ENCODE peak calls at places on chromosomes 13 and 19, in six cellular contexts. H is A549, B is endothelial cell of umbilical vein, Q is HepG2, U is K562, C is GM12878. I is an unnamed sample.

GRCh38 chr13:112870737-112871287 is 98.2 kb upstream of the MCF2L start:
- DNase-seq in Q (no peak), H (no peak), B (no peak), U (no peak), C (no peak), I (no peak)

GRCh38 chr13:94329277-94329676 is 150.2 kb downstream of the DCT start:
- DNase-seq in B (no peak), U (no peak), C (no peak), H (no peak), Q (no peak), I (no peak)

GRCh38 chr13:90276208-90276607 is 1071.3 kb upstream of the MIR17HG start:
- DNase-seq in B (no peak), U (no peak), H (no peak), C (no peak), Q (no peak), I (no peak)

GRCh38 chr13:110470272-110471009 is 91.1 kb downstream of the RAB20 start:
- DNase-seq in C (no peak), U (no peak), B (peak), H (no peak), Q (no peak), I (no peak)

GRCh38 chr19:57771417-57771816 is 1.9 kb downstream of the ZNF586 start:
- DNase-seq in H (no peak), Q (no peak), C (no peak), B (no peak), U (no peak), I (no peak)

GRCh38 chr13:60441761-60442160 is 44.7 kb downstream of the TDRD3 start:
- DNase-seq in Q (no peak), B (no peak), H (no peak), C (no peak), U (no peak), I (no peak)

GRCh38 chr13:46057251-46058015 is 4.9 kb upstream of the ZC3H13 start:
- DNase-seq in H (no peak), Q (no peak), U (no peak), C (no peak), B (no peak), I (no peak)

GRCh38 chr13:73809561-73809960 is 324.6 kb downstream of the KLF12 start:
- DNase-seq in B (peak), H (no peak), U (no peak), Q (no peak), C (no peak), I (no peak)

GRCh38 chr13:99736541-99736940 is 235.0 kb downstream of the ZIC5 start:
- DNase-seq in H (no peak), Q (no peak), U (no peak), C (no peak), B (no peak), I (no peak)

GRCh38 chr13:45681101-45681500 is 21.0 kb upstream of the CBY2 start:
- DNase-seq in C (no peak), H (no peak), B (no peak), Q (no peak), U (no peak), I (no peak)

GRCh38 chr19:18270304-18270703 is 3.9 kb downstream of the IQCN start:
- DNase-seq in C (no peak), B (no peak), U (no peak), H (no peak), Q (no peak), I (no peak)
- TF ChIP-seq MYC in C (no peak), B (no peak), U (no peak), H (no peak), Q (no peak), I (no peak)

GRCh38 chr19:11166281-11167142 is 10.9 kb upstream of the SPC24 start:
- DNase-seq in B (no peak), C (no peak), H (no peak), U (no peak), Q (no peak), I (no peak)

GRCh38 chr19:11164879-11165406 is 9.4 kb upstream of the SPC24 start:
- DNase-seq in B (peak), H (no peak), U (no peak), C (no peak), Q (no peak), I (no peak)

GRCh38 chr19:11164278-11164677 is 8.7 kb upstream of the SPC24 start:
- DNase-seq in U (no peak), B (no peak), C (no peak), Q (no peak), H (no peak), I (no peak)

GRCh38 chr19:11168568-11168967 is 13.0 kb upstream of the SPC24 start:
- DNase-seq in Q (no peak), H (peak), U (no peak), B (peak), C (no peak), I (no peak)

GRCh38 chr19:11165486-11166030 is 10.0 kb upstream of the SPC24 start:
- DNase-seq in U (no peak), C (no peak), B (no peak), H (no peak), Q (no peak), I (no peak)
- TF ChIP-seq MYC in U (no peak), C (no peak), B (no peak), H (no peak), Q (no peak), I (no peak)

GRCh38 chr13:34151885-34152284 is 333.9 kb downstream of the RFC3 start:
- DNase-seq in C (no peak), B (no peak), U (no peak), Q (no peak), H (no peak), I (no peak)
- TF ChIP-seq MYC in C (no peak), B (no peak), U (no peak), Q (no peak), H (no peak), I (no peak)

GRCh38 chr19:29370276-29370675 is 155.5 kb upstream of the VSTM2B start:
- DNase-seq in U (peak), H (no peak), Q (no peak), B (no peak), C (no peak), I (no peak)
- TF ChIP-seq MYC in U (no peak), H (no peak), Q (no peak), B (no peak), C (no peak), I (no peak)

DNA sequence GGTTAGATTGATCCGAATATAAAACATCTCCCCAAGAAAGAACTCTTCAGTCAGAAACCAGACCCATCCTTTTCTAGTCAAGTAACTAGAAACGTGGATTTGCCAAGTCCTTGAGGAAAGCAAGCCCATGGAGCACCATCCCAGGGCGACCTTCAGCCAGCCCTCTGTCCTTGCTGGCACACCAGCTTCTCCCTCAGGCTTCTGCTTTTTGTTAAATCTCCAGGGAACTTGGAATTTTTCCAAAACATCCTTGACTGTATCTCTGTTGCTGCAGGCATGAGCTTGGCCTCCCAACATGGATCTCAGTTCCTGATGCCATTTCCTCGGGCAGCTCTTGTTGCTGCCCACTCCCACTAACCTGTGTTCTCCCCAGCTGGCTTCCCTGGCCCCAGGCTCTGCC is 27.1 kb upstream of the C1QTNF9 start:
- DNase-seq in H (no peak), U (no peak), Q (no peak), C (no peak), B (no peak), I (no peak)
- TF ChIP-seq MYC in H (no peak), U (no peak), Q (no peak), C (no peak), B (no peak), I (no peak)

GRCh38 chr13:21014139-21014665 is 47.2 kb downstream of the LATS2 start:
- DNase-seq in U (no peak), H (no peak), Q (no peak), C (no peak), B (no peak), I (no peak)

GRCh38 chr13:21016487-21016886 is 44.9 kb downstream of the LATS2 start:
- DNase-seq in C (no peak), H (no peak), Q (no peak), B (no peak), U (no peak), I (no peak)

GRCh38 chr13:21013682-21014038 is 47.7 kb downstream of the LATS2 start:
- DNase-seq in H (no peak), C (no peak), Q (no peak), B (no peak), U (no peak), I (no peak)

GRCh38 chr13:21014666-21015170 is 46.7 kb downstream of the LATS2 start:
- DNase-seq in U (no peak), H (no peak), C (no peak), B (peak), Q (peak), I (no peak)

GRCh38 chr13:21015284-21015683 is 46.1 kb downstream of the LATS2 start:
- DNase-seq in Q (no peak), C (no peak), B (no peak), H (no peak), U (no peak), I (no peak)
- TF ChIP-seq MYC in Q (no peak), C (no peak), B (no peak), H (no peak), U (no peak), I (no peak)

DNA sequence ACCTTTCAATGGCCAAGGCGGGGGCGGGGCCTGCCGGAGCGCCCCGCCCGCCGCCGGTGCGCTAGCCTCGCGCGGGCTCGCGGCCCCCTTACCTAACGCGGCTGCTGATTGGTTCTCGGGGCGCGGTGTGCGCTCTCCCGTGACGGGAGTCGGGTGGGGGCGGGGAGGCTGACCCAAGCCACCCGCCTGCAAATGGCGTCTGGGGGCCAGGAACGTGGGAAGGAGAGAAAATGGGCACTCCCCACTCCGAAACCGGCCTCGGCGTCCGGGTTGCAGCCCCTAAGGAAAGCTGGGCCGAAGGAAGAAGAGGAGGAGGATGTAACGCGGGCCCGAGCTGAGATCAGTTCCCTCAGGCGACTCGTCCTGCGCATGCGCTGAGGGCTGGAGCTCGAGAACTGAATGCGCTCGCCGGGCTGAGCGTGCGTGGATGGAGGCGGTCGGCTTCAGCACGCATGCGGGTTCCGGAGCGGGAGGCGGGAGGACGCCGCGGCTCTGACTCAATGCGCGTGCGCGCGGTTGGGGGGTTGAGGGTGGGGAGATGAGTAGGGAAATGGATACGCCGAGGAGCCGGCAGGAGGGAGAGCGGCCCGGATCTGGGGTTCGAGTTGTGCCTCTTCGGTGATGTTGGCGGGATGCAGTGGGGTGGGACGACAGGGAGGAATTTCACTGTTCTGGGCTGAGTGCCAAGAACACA is at the start of gene SMG9:
- DNase-seq in U (peak), H (peak), B (peak), Q (peak), C (peak), I (peak)
- TF ChIP-seq MYC in U (peak), H (no peak), B (no peak), Q (peak), C (no peak), I (peak)

DNA sequence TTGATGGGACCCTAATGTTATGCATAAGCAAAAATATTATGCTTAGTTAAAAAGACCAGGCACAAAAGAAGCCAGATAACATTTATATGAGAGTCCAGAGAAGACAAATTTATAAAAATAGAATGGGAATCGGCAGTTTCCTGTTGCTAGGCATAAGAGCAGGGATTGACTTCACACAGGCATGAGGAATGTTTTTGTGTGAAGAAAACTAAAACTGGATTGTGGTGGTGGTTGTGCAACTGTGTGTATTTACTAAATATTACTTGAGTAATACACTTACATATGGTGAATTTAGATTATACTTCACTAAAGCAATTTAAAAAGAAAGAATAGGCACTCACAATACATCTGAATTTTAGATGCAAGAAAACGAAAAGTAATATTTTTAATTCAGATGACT is 108.3 kb downstream of the SLITRK1 start:
- DNase-seq in C (no peak), Q (no peak), B (no peak), H (no peak), U (no peak), I (no peak)
- TF ChIP-seq MYC in C (no peak), Q (no peak), B (no peak), H (no peak), U (no peak), I (no peak)

GRCh38 chr13:29681859-29682258 is 86.4 kb upstream of the SLC7A1 start:
- DNase-seq in B (no peak), H (no peak), U (no peak), C (no peak), Q (no peak), I (peak)

GRCh38 chr13:29679357-29680050 is 84.0 kb upstream of the SLC7A1 start:
- DNase-seq in Q (no peak), H (no peak), C (no peak), U (no peak), B (peak), I (no peak)

GRCh38 chr13:29683041-29683440 is 87.6 kb upstream of the SLC7A1 start:
- DNase-seq in Q (no peak), B (no peak), H (no peak), C (no peak), U (no peak), I (no peak)

GRCh38 chr13:29688193-29688592 is 92.7 kb upstream of the SLC7A1 start:
- DNase-seq in C (no peak), H (no peak), Q (no peak), B (no peak), U (no peak), I (no peak)

GRCh38 chr13:29684441-29684840 is 89.0 kb upstream of the SLC7A1 start:
- DNase-seq in Q (no peak), B (no peak), C (no peak), U (no peak), H (no peak), I (no peak)
- TF ChIP-seq MYC in Q (no peak), B (no peak), C (no peak), U (no peak), H (no peak), I (no peak)

I was measured in NB4.